ENCODE peak calls at places on chromosomes 7 and 10, in four cellular contexts. S is tibial artery, E is upper lobe of right lung, B is transverse colon. N is an unnamed sample.

GRCh38 chr7:73992104-73992562 is 35.8 kb upstream of the ELN start:
- DNase-seq in S (peak; percentile 82), E (peak; percentile 74), B (no peak), N (no peak)

GRCh38 chr10:132363921-132364593 is 32.1 kb downstream of the LRRC27 start:
- DNase-seq in S (no peak), E (peak; percentile 59), B (no peak), N (no peak)

GRCh38 chr7:50807026-50807730 is 24.5 kb upstream of the GRB10 start:
- DNase-seq in S (no peak), E (no peak), B (no peak), N (no peak)

GRCh38 chr10:124704428-124704805 is 39.8 kb downstream of the FAM53B start:
- DNase-seq in S (no peak), E (no peak), B (no peak), N (no peak)

GRCh38 chr10:120433176-120433575 is 23.9 kb upstream of the PLPP4 start:
- DNase-seq in S (no peak), E (no peak), B (no peak), N (no peak)

GRCh38 chr7:151814400-151814914 is 62.5 kb downstream of the PRKAG2 start:
- DNase-seq in S (no peak), E (no peak), B (no peak), N (no peak)

GRCh38 chr10:92575961-92576360 is 2.1 kb upstream of the IDE start:
- DNase-seq in S (no peak), E (no peak), B (no peak), N (peak; percentile 49)

GRCh38 chr7:98802088-98802780 is 67.6 kb downstream of the TMEM130 start:
- DNase-seq in S (peak; percentile 55), E (no peak), B (peak; percentile 10), N (peak; percentile 82)

GRCh38 chr7:18370689-18371088 is 124.9 kb upstream of the HDAC9 start:
- DNase-seq in S (no peak), E (no peak), B (no peak), N (no peak)

GRCh38 chr10:59361659-59362183 is 628 bp downstream of the FAM13C start:
- DNase-seq in S (no peak), E (no peak), B (no peak), N (peak; percentile 11)

GRCh38 chr10:59362991-59363390 is 642 bp upstream of the FAM13C start:
- DNase-seq in S (peak; percentile 79), E (peak; percentile 66), B (peak; percentile 60), N (peak; percentile 37)

GRCh38 chr10:59362184-59362966 is at the start of gene FAM13C:
- DNase-seq in S (peak; percentile 71), E (peak; percentile 85), B (peak; percentile 68), N (peak; percentile 69)

GRCh38 chr10:59360605-59361515 is 1.5 kb downstream of the FAM13C start:
- DNase-seq in S (no peak), E (no peak), B (no peak), N (no peak)

DNA sequence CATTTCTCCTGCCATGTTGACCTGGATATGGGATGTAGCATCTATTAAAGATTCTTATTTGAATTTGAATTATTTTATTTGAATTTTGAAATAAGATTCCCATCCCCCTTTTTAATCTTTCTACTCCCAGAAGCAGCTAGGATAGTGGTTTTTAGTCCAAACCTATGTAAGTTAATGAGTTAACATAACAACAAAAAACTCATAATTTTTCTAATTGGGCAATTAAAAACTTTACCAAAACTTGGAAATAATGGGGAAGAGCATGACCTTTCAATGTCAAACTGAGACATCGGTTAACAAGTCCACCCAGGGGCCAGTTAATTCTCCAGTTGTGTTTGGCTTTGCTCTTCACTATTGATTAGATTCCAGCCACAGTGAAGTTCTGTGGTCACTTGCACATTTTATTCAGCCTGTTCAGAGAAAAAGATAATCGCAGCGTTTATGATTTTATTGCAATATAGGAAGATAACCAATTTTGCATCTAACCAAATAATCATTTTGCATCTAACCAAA is 1.2 kb upstream of the FAM13C start:
- DNase-seq in S (no peak), E (no peak), B (no peak), N (no peak)
- H3K4me3 ChIP-seq in S (peak overlapping the region; percentile 61), E (no peak overlapping the region), B (no peak overlapping the region), N (peak overlapping the region; percentile 66)

GRCh38 chr10:130234171-130234965 is 98.2 kb downstream of the GLRX3 start:
- DNase-seq in S (no peak), E (peak; percentile 46), B (no peak), N (no peak)

GRCh38 chr10:130230611-130231010 is 94.4 kb downstream of the GLRX3 start:
- DNase-seq in S (no peak), E (peak; percentile 42), B (no peak), N (no peak)

GRCh38 chr10:130231211-130231850 is 95.1 kb downstream of the GLRX3 start:
- DNase-seq in S (no peak), E (peak; percentile 46), B (no peak), N (no peak)

GRCh38 chr10:130232361-130233360 is 96.5 kb downstream of the GLRX3 start:
- DNase-seq in S (no peak), E (peak; percentile 48), B (no peak), N (no peak)

GRCh38 chr10:130233426-130233825 is 97.2 kb downstream of the GLRX3 start:
- DNase-seq in S (no peak), E (peak; percentile 34), B (no peak), N (no peak)
- H3K9me3 ChIP-seq in S (no peaks in the 10 kb centered on the region), E (no peaks in the 10 kb centered on the region), B (peaks cover 1% of the 10 kb centered on the region), N (no peaks in the 10 kb centered on the region)

DNA sequence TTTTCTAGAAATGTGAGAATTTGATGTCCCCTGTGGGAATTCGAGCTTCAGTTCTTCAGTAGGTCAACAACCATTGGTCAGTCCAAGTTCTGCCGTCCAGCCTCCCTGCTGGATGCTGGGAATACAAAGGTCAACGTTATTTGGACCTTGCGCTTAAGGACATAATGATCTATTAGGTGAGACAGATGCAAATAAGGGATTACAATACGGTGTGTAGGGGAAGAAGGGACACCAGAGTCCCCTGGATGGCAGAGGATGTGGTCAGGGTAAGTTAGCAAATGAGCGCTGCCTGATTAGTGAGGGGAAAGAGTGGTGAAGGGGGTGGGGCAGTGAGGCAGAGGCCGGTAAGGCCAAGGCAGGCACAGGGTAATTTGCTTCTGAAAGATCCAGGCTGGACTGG is 16.2 kb downstream of the CCNY start:
- DNase-seq in S (no peak), E (no peak), B (no peak), N (no peak)
- H3K4me1 ChIP-seq in S (no peaks in the 10 kb centered on the region), E (peaks cover 38% of the 10 kb centered on the region), B (peaks cover 10% of the 10 kb centered on the region), N (no peaks in the 10 kb centered on the region)

GRCh38 chr7:63113713-63114285 is 884.9 kb upstream of the ZNF722 start:
- DNase-seq in S (no peak), E (no peak), B (no peak), N (no peak)
- H3K4me3 ChIP-seq in S (no peak overlapping the region), E (no peak overlapping the region), B (no peak overlapping the region), N (no peak overlapping the region)

DNA sequence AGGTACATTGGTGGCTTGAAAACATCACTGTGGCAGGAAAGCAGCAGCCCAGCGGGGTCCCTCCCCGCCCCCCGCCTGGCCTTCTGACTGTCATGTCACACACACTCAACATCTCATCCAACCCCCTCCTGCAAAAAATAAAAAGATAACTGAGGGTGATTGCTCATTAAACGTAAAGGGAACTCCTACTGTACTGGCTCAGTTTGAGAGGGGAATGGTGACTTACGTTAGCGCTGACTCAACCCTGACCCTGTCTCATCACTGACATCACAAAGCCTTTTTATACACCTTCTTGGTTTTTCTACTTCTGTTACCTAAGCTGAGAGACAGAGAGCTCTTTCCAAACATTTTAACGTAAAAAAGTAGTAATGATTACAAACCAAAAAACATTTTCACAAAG is 48.8 kb downstream of the ADARB2 start:
- DNase-seq in S (no peak), E (no peak), B (no peak), N (no peak)
- H3K9me3 ChIP-seq in S (no peaks in the 10 kb centered on the region), E (no peaks in the 10 kb centered on the region), B (no peaks in the 10 kb centered on the region), N (no peaks in the 10 kb centered on the region)